ENCODE peak calls at places on chromosomes 6 and 20, in eight cellular contexts. One of them, this sample, is unnamed.

GRCh38 chr6:22322103-22322882 is 25.5 kb upstream of the PRL start:
- DNase-seq in GM03348: no peak
- DNase-seq in activated CD4-positive, alpha-beta T cell treated with anti-CD3 and anti-CD28 coated beads for 4 hours: no peak
- DNase-seq in iris pigment epithelial cell: no peak
- DNase-seq in stimulated activated CD8-positive, alpha-beta memory T cell treated with anti-CD3 and anti-CD28 coated beads, Interleukin-15, amount 100 ng/mL, for 24 hours: no peak
- DNase-seq in stimulated activated naive B cell treated with anti-CD40 and anti-IgM and Interleukin-4, amounts not matched to agents 10 μg/mL and 1 μg/mL and 100 μg/mL, for 72 hours: no peak
- DNase-seq in right cardiac atrium: no peak
- DNase-seq in coronary artery: no peak
- DNase-seq in this sample: no peak

GRCh38 chr20:371755-372542 is 8.6 kb upstream of the TRIB3 start:
- DNase-seq in activated CD4-positive, alpha-beta T cell treated with anti-CD3 and anti-CD28 coated beads for 4 hours: no peak
- DNase-seq in stimulated activated naive B cell treated with anti-CD40 and anti-IgM and Interleukin-4, amounts not matched to agents 10 μg/mL and 1 μg/mL and 100 μg/mL, for 72 hours: no peak
- DNase-seq in coronary artery: no peak
- DNase-seq in right cardiac atrium: peak
- DNase-seq in GM03348: peak
- DNase-seq in iris pigment epithelial cell: peak
- DNase-seq in stimulated activated CD8-positive, alpha-beta memory T cell treated with anti-CD3 and anti-CD28 coated beads, Interleukin-15, amount 100 ng/mL, for 24 hours: no peak
- DNase-seq in this sample: no peak

GRCh38 chr6:147222160-147222838 is 18.1 kb downstream of the STXBP5 start:
- DNase-seq in stimulated activated CD8-positive, alpha-beta memory T cell treated with anti-CD3 and anti-CD28 coated beads, Interleukin-15, amount 100 ng/mL, for 24 hours: no peak
- DNase-seq in coronary artery: no peak
- DNase-seq in stimulated activated naive B cell treated with anti-CD40 and anti-IgM and Interleukin-4, amounts not matched to agents 10 μg/mL and 1 μg/mL and 100 μg/mL, for 72 hours: no peak
- DNase-seq in activated CD4-positive, alpha-beta T cell treated with anti-CD3 and anti-CD28 coated beads for 4 hours: no peak
- DNase-seq in right cardiac atrium: no peak
- DNase-seq in GM03348: peak
- DNase-seq in iris pigment epithelial cell: peak
- DNase-seq in this sample: no peak

GRCh38 chr20:60632420-60633262 is 619.4 kb upstream of the CDH4 start:
- DNase-seq in stimulated activated CD8-positive, alpha-beta memory T cell treated with anti-CD3 and anti-CD28 coated beads, Interleukin-15, amount 100 ng/mL, for 24 hours: no peak
- DNase-seq in right cardiac atrium: no peak
- DNase-seq in activated CD4-positive, alpha-beta T cell treated with anti-CD3 and anti-CD28 coated beads for 4 hours: no peak
- DNase-seq in coronary artery: no peak
- DNase-seq in iris pigment epithelial cell: no peak
- DNase-seq in GM03348: peak
- DNase-seq in stimulated activated naive B cell treated with anti-CD40 and anti-IgM and Interleukin-4, amounts not matched to agents 10 μg/mL and 1 μg/mL and 100 μg/mL, for 72 hours: no peak
- DNase-seq in this sample: no peak

GRCh38 chr6:17962436-17963031 is 24.9 kb downstream of the KIF13A start:
- DNase-seq in stimulated activated CD8-positive, alpha-beta memory T cell treated with anti-CD3 and anti-CD28 coated beads, Interleukin-15, amount 100 ng/mL, for 24 hours: no peak
- DNase-seq in coronary artery: no peak
- DNase-seq in right cardiac atrium: peak
- DNase-seq in activated CD4-positive, alpha-beta T cell treated with anti-CD3 and anti-CD28 coated beads for 4 hours: no peak
- DNase-seq in GM03348: peak
- DNase-seq in iris pigment epithelial cell: peak
- DNase-seq in stimulated activated naive B cell treated with anti-CD40 and anti-IgM and Interleukin-4, amounts not matched to agents 10 μg/mL and 1 μg/mL and 100 μg/mL, for 72 hours: no peak
- DNase-seq in this sample: peak

GRCh38 chr20:53222932-53223331 is 250.8 kb downstream of the TSHZ2 start:
- DNase-seq in stimulated activated naive B cell treated with anti-CD40 and anti-IgM and Interleukin-4, amounts not matched to agents 10 μg/mL and 1 μg/mL and 100 μg/mL, for 72 hours: no peak
- DNase-seq in GM03348: no peak
- DNase-seq in activated CD4-positive, alpha-beta T cell treated with anti-CD3 and anti-CD28 coated beads for 4 hours: no peak
- DNase-seq in right cardiac atrium: no peak
- DNase-seq in iris pigment epithelial cell: no peak
- DNase-seq in stimulated activated CD8-positive, alpha-beta memory T cell treated with anti-CD3 and anti-CD28 coated beads, Interleukin-15, amount 100 ng/mL, for 24 hours: no peak
- DNase-seq in coronary artery: no peak
- DNase-seq in this sample: no peak

GRCh38 chr6:38808039-38808438 is 92.9 kb downstream of the DNAH8 start:
- DNase-seq in GM03348: no peak
- DNase-seq in stimulated activated naive B cell treated with anti-CD40 and anti-IgM and Interleukin-4, amounts not matched to agents 10 μg/mL and 1 μg/mL and 100 μg/mL, for 72 hours: no peak
- DNase-seq in activated CD4-positive, alpha-beta T cell treated with anti-CD3 and anti-CD28 coated beads for 4 hours: no peak
- DNase-seq in iris pigment epithelial cell: no peak
- DNase-seq in right cardiac atrium: no peak
- DNase-seq in stimulated activated CD8-positive, alpha-beta memory T cell treated with anti-CD3 and anti-CD28 coated beads, Interleukin-15, amount 100 ng/mL, for 24 hours: no peak
- DNase-seq in coronary artery: no peak
- DNase-seq in this sample: no peak

GRCh38 chr6:139308936-139309603 is 17.3 kb upstream of the TXLNB start:
- DNase-seq in right cardiac atrium: no peak
- DNase-seq in GM03348: peak
- DNase-seq in stimulated activated naive B cell treated with anti-CD40 and anti-IgM and Interleukin-4, amounts not matched to agents 10 μg/mL and 1 μg/mL and 100 μg/mL, for 72 hours: no peak
- DNase-seq in stimulated activated CD8-positive, alpha-beta memory T cell treated with anti-CD3 and anti-CD28 coated beads, Interleukin-15, amount 100 ng/mL, for 24 hours: no peak
- DNase-seq in iris pigment epithelial cell: peak
- DNase-seq in activated CD4-positive, alpha-beta T cell treated with anti-CD3 and anti-CD28 coated beads for 4 hours: no peak
- DNase-seq in coronary artery: no peak
- DNase-seq in this sample: no peak

GRCh38 chr20:23200914-23201313 is 114.8 kb upstream of the CD93 start:
- DNase-seq in right cardiac atrium: no peak
- DNase-seq in GM03348: no peak
- DNase-seq in activated CD4-positive, alpha-beta T cell treated with anti-CD3 and anti-CD28 coated beads for 4 hours: no peak
- DNase-seq in stimulated activated naive B cell treated with anti-CD40 and anti-IgM and Interleukin-4, amounts not matched to agents 10 μg/mL and 1 μg/mL and 100 μg/mL, for 72 hours: peak
- DNase-seq in coronary artery: peak
- DNase-seq in iris pigment epithelial cell: no peak
- DNase-seq in stimulated activated CD8-positive, alpha-beta memory T cell treated with anti-CD3 and anti-CD28 coated beads, Interleukin-15, amount 100 ng/mL, for 24 hours: no peak
- DNase-seq in this sample: no peak

GRCh38 chr6:4732691-4733315 is 43.4 kb upstream of the CDYL start:
- DNase-seq in coronary artery: no peak
- DNase-seq in stimulated activated CD8-positive, alpha-beta memory T cell treated with anti-CD3 and anti-CD28 coated beads, Interleukin-15, amount 100 ng/mL, for 24 hours: no peak
- DNase-seq in right cardiac atrium: peak
- DNase-seq in iris pigment epithelial cell: peak
- DNase-seq in GM03348: peak
- DNase-seq in activated CD4-positive, alpha-beta T cell treated with anti-CD3 and anti-CD28 coated beads for 4 hours: no peak
- DNase-seq in stimulated activated naive B cell treated with anti-CD40 and anti-IgM and Interleukin-4, amounts not matched to agents 10 μg/mL and 1 μg/mL and 100 μg/mL, for 72 hours: no peak
- DNase-seq in this sample: peak

GRCh38 chr6:99331531-99331930 is 17.9 kb downstream of the FAXC start:
- DNase-seq in activated CD4-positive, alpha-beta T cell treated with anti-CD3 and anti-CD28 coated beads for 4 hours: no peak
- DNase-seq in GM03348: no peak
- DNase-seq in right cardiac atrium: no peak
- DNase-seq in stimulated activated naive B cell treated with anti-CD40 and anti-IgM and Interleukin-4, amounts not matched to agents 10 μg/mL and 1 μg/mL and 100 μg/mL, for 72 hours: no peak
- DNase-seq in stimulated activated CD8-positive, alpha-beta memory T cell treated with anti-CD3 and anti-CD28 coated beads, Interleukin-15, amount 100 ng/mL, for 24 hours: no peak
- DNase-seq in iris pigment epithelial cell: no peak
- DNase-seq in coronary artery: no peak
- DNase-seq in this sample: no peak

GRCh38 chr6:101578306-101578705 is 184.8 kb downstream of the GRIK2 start:
- DNase-seq in stimulated activated CD8-positive, alpha-beta memory T cell treated with anti-CD3 and anti-CD28 coated beads, Interleukin-15, amount 100 ng/mL, for 24 hours: no peak
- DNase-seq in GM03348: no peak
- DNase-seq in stimulated activated naive B cell treated with anti-CD40 and anti-IgM and Interleukin-4, amounts not matched to agents 10 μg/mL and 1 μg/mL and 100 μg/mL, for 72 hours: no peak
- DNase-seq in activated CD4-positive, alpha-beta T cell treated with anti-CD3 and anti-CD28 coated beads for 4 hours: no peak
- DNase-seq in coronary artery: no peak
- DNase-seq in iris pigment epithelial cell: no peak
- DNase-seq in right cardiac atrium: no peak
- DNase-seq in this sample: no peak

GRCh38 chr20:50064640-50065615 is 48.0 kb downstream of the UBE2V1 start:
- DNase-seq in right cardiac atrium: no peak
- DNase-seq in coronary artery: no peak
- DNase-seq in GM03348: no peak
- DNase-seq in activated CD4-positive, alpha-beta T cell treated with anti-CD3 and anti-CD28 coated beads for 4 hours: no peak
- DNase-seq in iris pigment epithelial cell: no peak
- DNase-seq in stimulated activated naive B cell treated with anti-CD40 and anti-IgM and Interleukin-4, amounts not matched to agents 10 μg/mL and 1 μg/mL and 100 μg/mL, for 72 hours: no peak
- DNase-seq in stimulated activated CD8-positive, alpha-beta memory T cell treated with anti-CD3 and anti-CD28 coated beads, Interleukin-15, amount 100 ng/mL, for 24 hours: no peak
- DNase-seq in this sample: no peak

GRCh38 chr6:170067257-170067656 is 223.6 kb downstream of the DLL1 start:
- DNase-seq in iris pigment epithelial cell: peak
- DNase-seq in stimulated activated CD8-positive, alpha-beta memory T cell treated with anti-CD3 and anti-CD28 coated beads, Interleukin-15, amount 100 ng/mL, for 24 hours: no peak
- DNase-seq in GM03348: no peak
- DNase-seq in activated CD4-positive, alpha-beta T cell treated with anti-CD3 and anti-CD28 coated beads for 4 hours: no peak
- DNase-seq in right cardiac atrium: no peak
- DNase-seq in stimulated activated naive B cell treated with anti-CD40 and anti-IgM and Interleukin-4, amounts not matched to agents 10 μg/mL and 1 μg/mL and 100 μg/mL, for 72 hours: no peak
- DNase-seq in coronary artery: peak
- DNase-seq in this sample: no peak

GRCh38 chr6:159714404-159714803 is 12.9 kb upstream of the WTAP start:
- DNase-seq in activated CD4-positive, alpha-beta T cell treated with anti-CD3 and anti-CD28 coated beads for 4 hours: no peak
- DNase-seq in coronary artery: no peak
- DNase-seq in stimulated activated naive B cell treated with anti-CD40 and anti-IgM and Interleukin-4, amounts not matched to agents 10 μg/mL and 1 μg/mL and 100 μg/mL, for 72 hours: no peak
- DNase-seq in right cardiac atrium: no peak
- DNase-seq in GM03348: no peak
- DNase-seq in stimulated activated CD8-positive, alpha-beta memory T cell treated with anti-CD3 and anti-CD28 coated beads, Interleukin-15, amount 100 ng/mL, for 24 hours: no peak
- DNase-seq in iris pigment epithelial cell: no peak
- DNase-seq in this sample: no peak

GRCh38 chr6:55818482-55818881 is 56.9 kb downstream of the BMP5 start:
- DNase-seq in activated CD4-positive, alpha-beta T cell treated with anti-CD3 and anti-CD28 coated beads for 4 hours: no peak
- DNase-seq in coronary artery: no peak
- DNase-seq in iris pigment epithelial cell: peak
- DNase-seq in right cardiac atrium: no peak
- DNase-seq in stimulated activated CD8-positive, alpha-beta memory T cell treated with anti-CD3 and anti-CD28 coated beads, Interleukin-15, amount 100 ng/mL, for 24 hours: no peak
- DNase-seq in stimulated activated naive B cell treated with anti-CD40 and anti-IgM and Interleukin-4, amounts not matched to agents 10 μg/mL and 1 μg/mL and 100 μg/mL, for 72 hours: no peak
- DNase-seq in GM03348: no peak
- DNase-seq in this sample: no peak

GRCh38 chr6:69780585-69781178 is 16.1 kb downstream of the LMBRD1 start:
- DNase-seq in stimulated activated CD8-positive, alpha-beta memory T cell treated with anti-CD3 and anti-CD28 coated beads, Interleukin-15, amount 100 ng/mL, for 24 hours: no peak
- DNase-seq in activated CD4-positive, alpha-beta T cell treated with anti-CD3 and anti-CD28 coated beads for 4 hours: no peak
- DNase-seq in GM03348: no peak
- DNase-seq in stimulated activated naive B cell treated with anti-CD40 and anti-IgM and Interleukin-4, amounts not matched to agents 10 μg/mL and 1 μg/mL and 100 μg/mL, for 72 hours: no peak
- DNase-seq in coronary artery: no peak
- DNase-seq in iris pigment epithelial cell: no peak
- DNase-seq in right cardiac atrium: no peak
- DNase-seq in this sample: no peak

GRCh38 chr6:149846321-149846720 is 17.8 kb downstream of the LRP11 start:
- DNase-seq in GM03348: peak
- DNase-seq in right cardiac atrium: peak
- DNase-seq in activated CD4-positive, alpha-beta T cell treated with anti-CD3 and anti-CD28 coated beads for 4 hours: no peak
- DNase-seq in coronary artery: no peak
- DNase-seq in stimulated activated naive B cell treated with anti-CD40 and anti-IgM and Interleukin-4, amounts not matched to agents 10 μg/mL and 1 μg/mL and 100 μg/mL, for 72 hours: no peak
- DNase-seq in iris pigment epithelial cell: peak
- DNase-seq in stimulated activated CD8-positive, alpha-beta memory T cell treated with anti-CD3 and anti-CD28 coated beads, Interleukin-15, amount 100 ng/mL, for 24 hours: no peak
- DNase-seq in this sample: no peak

GRCh38 chr6:105800398-105800797 is 285.7 kb upstream of the PRDM1 start:
- DNase-seq in iris pigment epithelial cell: no peak
- DNase-seq in coronary artery: no peak
- DNase-seq in activated CD4-positive, alpha-beta T cell treated with anti-CD3 and anti-CD28 coated beads for 4 hours: no peak
- DNase-seq in stimulated activated CD8-positive, alpha-beta memory T cell treated with anti-CD3 and anti-CD28 coated beads, Interleukin-15, amount 100 ng/mL, for 24 hours: no peak
- DNase-seq in GM03348: no peak
- DNase-seq in right cardiac atrium: no peak
- DNase-seq in stimulated activated naive B cell treated with anti-CD40 and anti-IgM and Interleukin-4, amounts not matched to agents 10 μg/mL and 1 μg/mL and 100 μg/mL, for 72 hours: no peak
- DNase-seq in this sample: no peak

GRCh38 chr20:35558416-35558815 is 16.5 kb downstream of the ERGIC3 start:
- DNase-seq in GM03348: no peak
- DNase-seq in right cardiac atrium: no peak
- DNase-seq in stimulated activated naive B cell treated with anti-CD40 and anti-IgM and Interleukin-4, amounts not matched to agents 10 μg/mL and 1 μg/mL and 100 μg/mL, for 72 hours: no peak
- DNase-seq in iris pigment epithelial cell: no peak
- DNase-seq in activated CD4-positive, alpha-beta T cell treated with anti-CD3 and anti-CD28 coated beads for 4 hours: no peak
- DNase-seq in stimulated activated CD8-positive, alpha-beta memory T cell treated with anti-CD3 and anti-CD28 coated beads, Interleukin-15, amount 100 ng/mL, for 24 hours: no peak
- DNase-seq in coronary artery: no peak
- DNase-seq in this sample: no peak

GRCh38 chr20:38973546-38974120 is 11.5 kb downstream of the DHX35 start:
- DNase-seq in stimulated activated naive B cell treated with anti-CD40 and anti-IgM and Interleukin-4, amounts not matched to agents 10 μg/mL and 1 μg/mL and 100 μg/mL, for 72 hours: no peak
- DNase-seq in iris pigment epithelial cell: peak
- DNase-seq in GM03348: no peak
- DNase-seq in stimulated activated CD8-positive, alpha-beta memory T cell treated with anti-CD3 and anti-CD28 coated beads, Interleukin-15, amount 100 ng/mL, for 24 hours: no peak
- DNase-seq in right cardiac atrium: peak
- DNase-seq in activated CD4-positive, alpha-beta T cell treated with anti-CD3 and anti-CD28 coated beads for 4 hours: no peak
- DNase-seq in coronary artery: no peak
- DNase-seq in this sample: peak

GRCh38 chr6:55664581-55665223 is 85.7 kb upstream of the HMGCLL1 start:
- DNase-seq in right cardiac atrium: no peak
- DNase-seq in stimulated activated naive B cell treated with anti-CD40 and anti-IgM and Interleukin-4, amounts not matched to agents 10 μg/mL and 1 μg/mL and 100 μg/mL, for 72 hours: no peak
- DNase-seq in iris pigment epithelial cell: peak
- DNase-seq in activated CD4-positive, alpha-beta T cell treated with anti-CD3 and anti-CD28 coated beads for 4 hours: no peak
- DNase-seq in coronary artery: no peak
- DNase-seq in stimulated activated CD8-positive, alpha-beta memory T cell treated with anti-CD3 and anti-CD28 coated beads, Interleukin-15, amount 100 ng/mL, for 24 hours: no peak
- DNase-seq in GM03348: no peak
- DNase-seq in this sample: no peak

GRCh38 chr6:116492331-116493067 is 18.9 kb upstream of the CALHM5 start:
- DNase-seq in activated CD4-positive, alpha-beta T cell treated with anti-CD3 and anti-CD28 coated beads for 4 hours: no peak
- DNase-seq in coronary artery: no peak
- DNase-seq in iris pigment epithelial cell: no peak
- DNase-seq in stimulated activated naive B cell treated with anti-CD40 and anti-IgM and Interleukin-4, amounts not matched to agents 10 μg/mL and 1 μg/mL and 100 μg/mL, for 72 hours: no peak
- DNase-seq in stimulated activated CD8-positive, alpha-beta memory T cell treated with anti-CD3 and anti-CD28 coated beads, Interleukin-15, amount 100 ng/mL, for 24 hours: no peak
- DNase-seq in right cardiac atrium: no peak
- DNase-seq in GM03348: no peak
- DNase-seq in this sample: no peak

This sample was measured in NCI-H1694 treated with DMSO at 0.1 percent for 48 hours.